ENCODE peak calls at places on chromosomes 16 and 17, in nine cellular contexts. K is coronary artery, I is OCI-LY7, H is astrocyte of the spinal cord, F is lower lobe of right lung, Z is testis, J is ascending aorta, C is progenitor cell of endocrine pancreas, Q is GM20000. E is an unnamed sample.

GRCh38 chr16:83338941-83339340 is 468.8 kb upstream of the HSBP1 start:
- DNase-seq in J (no peak), Q (no peak), I (no peak), F (no peak), H (peak; percentile 12), C (no peak), K (no peak), Z (no peak), E (no peak)

GRCh38 chr17:34370997-34371395 is 8.0 kb upstream of the CCL1 start:
- DNase-seq in C (no peak), K (peak; percentile 40), Z (no peak), Q (no peak), J (no peak), H (no peak), F (no peak), I (peak; percentile 76), E (no peak)

GRCh38 chr16:81505011-81505660 is 60.5 kb downstream of the CMIP start:
- DNase-seq in J (peak; percentile 42), K (no peak), H (no peak), F (no peak), I (peak; percentile 46), Q (peak; percentile 79), C (no peak), Z (peak; percentile 32), E (no peak)

GRCh38 chr16:27745348-27745747 is 195.4 kb downstream of the KATNIP start:
- DNase-seq in Z (no peak), C (no peak), J (no peak), H (peak; percentile 14), K (no peak), I (no peak), F (no peak), Q (no peak), E (no peak)

GRCh38 chr17:19412510-19412909 is 1.5 kb downstream of the RNF112 start:
- DNase-seq in C (no peak), Z (no peak), F (no peak), J (no peak), Q (no peak), K (no peak), H (no peak), I (no peak), E (no peak)

GRCh38 chr16:27764869-27765675 is 215.1 kb downstream of the KATNIP start:
- DNase-seq in F (peak; percentile 33), Q (no peak), K (no peak), J (no peak), C (no peak), Z (peak; percentile 25), I (no peak), H (no peak), E (no peak)

GRCh38 chr17:80753946-80754345 is 209.3 kb downstream of the RPTOR start:
- DNase-seq in J (no peak), F (no peak), H (no peak), I (no peak), Q (no peak), Z (no peak), K (no peak), C (no peak), E (no peak)

GRCh38 chr16:85917012-85917411 is 18.1 kb downstream of the IRF8 start:
- DNase-seq in K (no peak), C (no peak), Q (no peak), I (no peak), J (no peak), F (no peak), Z (no peak), H (no peak), E (no peak)

GRCh38 chr17:65230040-65230439 is 92.9 kb downstream of the RGS9 start:
- DNase-seq in F (no peak), Z (no peak), J (no peak), H (no peak), K (no peak), I (peak; percentile 59), Q (no peak), C (no peak), E (no peak)

GRCh38 chr16:88706288-88706964 is at the start of the genes CTU2 and RNF166:
- DNase-seq in Z (peak; percentile 93), Q (peak; percentile 100), F (peak; percentile 95), K (peak; percentile 89), J (peak; percentile 64), I (peak; percentile 91), C (peak; percentile 84), H (peak; percentile 78), E (peak; percentile 97)

GRCh38 chr17:2412561-2413021 is 11.7 kb upstream of the MNT start:
- DNase-seq in Q (no peak), I (no peak), K (no peak), H (peak; percentile 54), Z (peak; percentile 70), C (no peak), J (no peak), F (no peak), E (no peak)

GRCh38 chr17:74220966-74221814 is 7.8 kb downstream of the TTYH2 start:
- DNase-seq in J (no peak), Q (no peak), F (no peak), C (no peak), Z (no peak), H (no peak), K (no peak), I (no peak), E (no peak)

GRCh38 chr17:21375757-21376584 is at the start of gene KCNJ12:
- DNase-seq in J (no peak), Z (peak; percentile 45), I (no peak), K (no peak), H (peak; percentile 8), C (no peak), Q (no peak), F (no peak), E (no peak)

GRCh38 chr16:28538733-28539596 is at the start of gene NUPR1:
- DNase-seq in H (peak; percentile 91), K (peak; percentile 98), Q (no peak), J (peak; percentile 81), Z (peak; percentile 97), C (no peak), F (peak; percentile 89), I (no peak), E (no peak)

GRCh38 chr16:49889725-49890397 is 33.9 kb upstream of the ZNF423 start:
- DNase-seq in J (no peak), C (no peak), H (no peak), I (no peak), Z (no peak), F (no peak), Q (no peak), K (no peak), E (no peak)

GRCh38 chr16:15919331-15919730 is 30.1 kb upstream of the ABCC1 start:
- DNase-seq in F (no peak), C (no peak), Q (no peak), J (no peak), Z (no peak), I (no peak), H (no peak), K (no peak), E (no peak)

GRCh38 chr17:2212328-2212981 is 91.1 kb downstream of the SMG6 start:
- DNase-seq in Q (no peak), H (peak; percentile 71), F (no peak), Z (peak; percentile 46), K (peak; percentile 80), C (no peak), I (no peak), J (peak; percentile 37), E (peak; percentile 3)

GRCh38 chr16:66515543-66516171 is 34.3 kb downstream of the TK2 start:
- DNase-seq in Z (no peak), H (peak; percentile 69), J (no peak), Q (no peak), K (peak; percentile 82), C (no peak), F (no peak), I (peak; percentile 35), E (peak; percentile 62)

GRCh38 chr16:14409563-14409962 is 220.5 kb downstream of the PARN start:
- DNase-seq in K (peak; percentile 84), C (no peak), F (no peak), Z (no peak), H (peak; percentile 91), J (peak; percentile 24), Q (no peak), I (no peak), E (peak; percentile 22)

GRCh38 chr16:66440970-66441369 is 13.9 kb downstream of the BEAN1 start:
- DNase-seq in Q (no peak), J (no peak), I (no peak), Z (no peak), K (peak; percentile 59), F (no peak), C (no peak), H (no peak), E (no peak)

GRCh38 chr17:2384439-2385127 is 16.3 kb downstream of the MNT start:
- DNase-seq in I (no peak), H (no peak), J (no peak), K (no peak), Q (no peak), C (no peak), F (no peak), Z (no peak), E (no peak)

GRCh38 chr17:68804777-68805176 is 150.4 kb downstream of the ABCA8 start:
- DNase-seq in H (no peak), J (no peak), C (no peak), F (no peak), I (no peak), Q (no peak), Z (no peak), K (no peak), E (no peak)

GRCh38 chr16:75591001-75591852 is 25.0 kb downstream of the GABARAPL2 start:
- DNase-seq in I (no peak), C (no peak), K (peak; percentile 80), J (no peak), H (peak; percentile 90), Q (no peak), F (no peak), Z (peak; percentile 40), E (no peak)
- TF ChIP-seq CTCF in I (no peak), C (no peak), K (no peak), J (no peak), H (peak; percentile 17), Q (no peak), F (no peak), Z (no peak), E (no peak)

DNA sequence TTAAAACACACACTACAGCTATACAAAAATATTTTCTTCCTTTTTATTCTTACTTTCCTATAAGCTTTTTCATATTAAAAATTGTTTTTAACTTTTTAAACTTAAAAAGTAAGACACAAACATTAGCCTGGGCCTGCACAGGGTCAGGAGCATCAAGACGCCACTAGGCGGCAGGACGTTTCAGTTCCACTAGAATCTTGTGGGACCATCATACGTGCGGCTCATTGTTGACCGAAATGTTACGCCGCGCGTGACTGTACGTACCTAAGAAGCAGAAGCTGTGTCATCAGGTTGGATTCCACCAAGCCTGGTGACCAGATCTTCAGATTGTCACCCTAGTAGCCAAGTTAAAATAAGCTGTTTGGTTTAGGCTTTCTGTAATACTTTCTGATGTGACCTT is 47.1 kb downstream of the USP10 start:
- DNase-seq in F (no peak), Z (no peak), K (no peak), C (no peak), I (peak; percentile 19), Q (no peak), J (no peak), H (no peak), E (no peak)
- TF ChIP-seq CTCF in F (peak; percentile 16), Z (peak; percentile 25), K (no peak), C (peak; percentile 39), I (peak; percentile 70), Q (no peak), J (no peak), H (peak; percentile 51), E (peak; percentile 19)

GRCh38 chr17:33106525-33107162 is 115.0 kb downstream of the SPACA3 start:
- DNase-seq in Q (no peak), I (no peak), C (no peak), Z (no peak), K (no peak), H (no peak), J (no peak), F (no peak), E (no peak)
- TF ChIP-seq CTCF in Q (no peak), I (no peak), C (no peak), Z (no peak), K (no peak), H (no peak), J (no peak), F (no peak), E (no peak)

GRCh38 chr16:86986136-86986535 is 331.1 kb downstream of the C16orf95 start:
- DNase-seq in F (no peak), Z (no peak), C (no peak), J (no peak), K (no peak), I (no peak), Q (no peak), H (no peak), E (no peak)
- TF ChIP-seq CTCF in F (no peak), Z (no peak), C (peak; percentile 16), J (no peak), K (no peak), I (no peak), Q (no peak), H (no peak), E (no peak)